ENCODE peak calls at places on chromosomes 4 and X, in six cellular contexts. One of them, this sample, is unnamed. For H3K36me3, the result is how much of the 10 kb centered on the place peaks cover.

GRCh38 chrX:30521440-30522182 is 56.0 kb downstream of the TASL start:
- DNase-seq in OCI-LY7: no peak
- DNase-seq in mucosa of descending colon: no peak
- DNase-seq in upper lobe of left lung: no peak
- DNase-seq in adrenal gland: no peak
- DNase-seq in brain microvascular endothelial cell: peak
- DNase-seq in this sample: no peak

GRCh38 chr4:71814433-71814832 is 30.6 kb upstream of the GC start:
- DNase-seq in OCI-LY7: no peak
- DNase-seq in mucosa of descending colon: no peak
- DNase-seq in upper lobe of left lung: peak
- DNase-seq in adrenal gland: no peak
- DNase-seq in brain microvascular endothelial cell: no peak
- DNase-seq in this sample: no peak

GRCh38 chr4:174538123-174538875 is 16.0 kb upstream of the HPGD start:
- DNase-seq in OCI-LY7: no peak
- DNase-seq in mucosa of descending colon: no peak
- DNase-seq in upper lobe of left lung: no peak
- DNase-seq in adrenal gland: no peak
- DNase-seq in brain microvascular endothelial cell: no peak
- DNase-seq in this sample: no peak

GRCh38 chr4:185227131-185227551 is 17.7 kb downstream of the SNX25 start:
- DNase-seq in OCI-LY7: no peak
- DNase-seq in mucosa of descending colon: no peak
- DNase-seq in upper lobe of left lung: no peak
- DNase-seq in adrenal gland: peak
- DNase-seq in brain microvascular endothelial cell: no peak
- DNase-seq in this sample: no peak

GRCh38 chrX:14927391-14927790 is 54.2 kb downstream of the MOSPD2 start:
- DNase-seq in OCI-LY7: no peak
- DNase-seq in mucosa of descending colon: no peak
- DNase-seq in upper lobe of left lung: no peak
- DNase-seq in adrenal gland: no peak
- DNase-seq in brain microvascular endothelial cell: no peak
- DNase-seq in this sample: no peak

GRCh38 chr4:176054942-176055341 is 10.7 kb upstream of the WDR17 start:
- DNase-seq in OCI-LY7: peak
- DNase-seq in mucosa of descending colon: no peak
- DNase-seq in upper lobe of left lung: no peak
- DNase-seq in adrenal gland: no peak
- DNase-seq in brain microvascular endothelial cell: no peak
- DNase-seq in this sample: no peak

GRCh38 chrX:48751343-48751742 is 10.2 kb upstream of the GLOD5 start:
- DNase-seq in OCI-LY7: no peak
- DNase-seq in mucosa of descending colon: no peak
- DNase-seq in upper lobe of left lung: no peak
- DNase-seq in adrenal gland: no peak
- DNase-seq in brain microvascular endothelial cell: no peak
- DNase-seq in this sample: no peak

GRCh38 chr4:81030617-81031388 is at the start of gene BMP3:
- DNase-seq in OCI-LY7: peak
- DNase-seq in mucosa of descending colon: peak
- DNase-seq in upper lobe of left lung: peak
- DNase-seq in adrenal gland: no peak
- DNase-seq in brain microvascular endothelial cell: no peak
- DNase-seq in this sample: peak

GRCh38 chrX:110086162-110086915 is 83.4 kb downstream of the TMEM164 start:
- DNase-seq in OCI-LY7: no peak
- DNase-seq in mucosa of descending colon: no peak
- DNase-seq in upper lobe of left lung: no peak
- DNase-seq in adrenal gland: no peak
- DNase-seq in brain microvascular endothelial cell: peak
- DNase-seq in this sample: no peak

GRCh38 chr4:81211956-81212355 is 3.1 kb downstream of the PRKG2 start:
- DNase-seq in OCI-LY7: no peak
- DNase-seq in mucosa of descending colon: no peak
- DNase-seq in upper lobe of left lung: no peak
- DNase-seq in adrenal gland: no peak
- DNase-seq in brain microvascular endothelial cell: no peak
- DNase-seq in this sample: no peak

GRCh38 chr4:158817562-158818370 is 48.9 kb downstream of the FNIP2 start:
- DNase-seq in OCI-LY7: no peak
- DNase-seq in mucosa of descending colon: no peak
- DNase-seq in upper lobe of left lung: no peak
- DNase-seq in adrenal gland: no peak
- DNase-seq in brain microvascular endothelial cell: peak
- DNase-seq in this sample: no peak

GRCh38 chr4:119040711-119041185 is 94.9 kb upstream of the MYOZ2 start:
- DNase-seq in OCI-LY7: no peak
- DNase-seq in mucosa of descending colon: no peak
- DNase-seq in upper lobe of left lung: no peak
- DNase-seq in adrenal gland: peak
- DNase-seq in brain microvascular endothelial cell: peak
- DNase-seq in this sample: no peak

GRCh38 chrX:69221239-69222102 is 56.2 kb upstream of the PJA1 start:
- DNase-seq in OCI-LY7: no peak
- DNase-seq in mucosa of descending colon: no peak
- DNase-seq in upper lobe of left lung: peak
- DNase-seq in adrenal gland: no peak
- DNase-seq in brain microvascular endothelial cell: no peak
- DNase-seq in this sample: no peak

GRCh38 chrX:55787063-55787462 is 69.5 kb downstream of the RRAGB start:
- DNase-seq in OCI-LY7: no peak
- DNase-seq in mucosa of descending colon: no peak
- DNase-seq in upper lobe of left lung: no peak
- DNase-seq in adrenal gland: no peak
- DNase-seq in brain microvascular endothelial cell: no peak
- DNase-seq in this sample: no peak

GRCh38 chrX:101210630-101211029 is 9.0 kb upstream of the DRP2 start:
- DNase-seq in OCI-LY7: no peak
- DNase-seq in mucosa of descending colon: no peak
- DNase-seq in upper lobe of left lung: no peak
- DNase-seq in adrenal gland: no peak
- DNase-seq in brain microvascular endothelial cell: no peak
- DNase-seq in this sample: no peak

GRCh38 chrX:12554206-12554605 is 237.0 kb upstream of the PRPS2 start:
- DNase-seq in OCI-LY7: no peak
- DNase-seq in mucosa of descending colon: no peak
- DNase-seq in upper lobe of left lung: no peak
- DNase-seq in adrenal gland: no peak
- DNase-seq in brain microvascular endothelial cell: no peak
- DNase-seq in this sample: no peak

GRCh38 chrX:20594985-20595384 is 328.3 kb upstream of the RPS6KA3 start:
- DNase-seq in OCI-LY7: no peak
- DNase-seq in mucosa of descending colon: no peak
- DNase-seq in upper lobe of left lung: no peak
- DNase-seq in adrenal gland: no peak
- DNase-seq in brain microvascular endothelial cell: no peak
- DNase-seq in this sample: no peak

GRCh38 chrX:155048997-155049619 is 21.8 kb downstream of the CMC4 start:
- DNase-seq in OCI-LY7: peak
- DNase-seq in mucosa of descending colon: no peak
- DNase-seq in upper lobe of left lung: no peak
- DNase-seq in adrenal gland: peak
- DNase-seq in brain microvascular endothelial cell: peak
- DNase-seq in this sample: peak

GRCh38 chr4:90542216-90542615 is 415.0 kb downstream of the CCSER1 start:
- DNase-seq in OCI-LY7: no peak
- DNase-seq in mucosa of descending colon: no peak
- DNase-seq in upper lobe of left lung: no peak
- DNase-seq in adrenal gland: no peak
- DNase-seq in brain microvascular endothelial cell: no peak
- DNase-seq in this sample: no peak

GRCh38 chr4:74331944-74332343 is 23.7 kb downstream of the EPGN start:
- DNase-seq in OCI-LY7: no peak
- DNase-seq in mucosa of descending colon: no peak
- DNase-seq in upper lobe of left lung: no peak
- DNase-seq in adrenal gland: no peak
- DNase-seq in brain microvascular endothelial cell: no peak
- DNase-seq in this sample: no peak

GRCh38 chrX:10926906-10927305 is 184.2 kb upstream of the HCCS start:
- DNase-seq in OCI-LY7: no peak
- DNase-seq in mucosa of descending colon: no peak
- DNase-seq in upper lobe of left lung: no peak
- DNase-seq in adrenal gland: no peak
- DNase-seq in brain microvascular endothelial cell: no peak
- DNase-seq in this sample: no peak

GRCh38 chr4:179755322-179755721 is 2313.1 kb upstream of the AGA start:
- DNase-seq in OCI-LY7: no peak
- DNase-seq in mucosa of descending colon: no peak
- DNase-seq in upper lobe of left lung: no peak
- DNase-seq in adrenal gland: no peak
- DNase-seq in brain microvascular endothelial cell: no peak
- DNase-seq in this sample: no peak

GRCh38 chr4:24456431-24456830 is 127.9 kb downstream of the DHX15 start:
- DNase-seq in OCI-LY7: no peak
- DNase-seq in mucosa of descending colon: no peak
- DNase-seq in upper lobe of left lung: no peak
- DNase-seq in adrenal gland: no peak
- DNase-seq in brain microvascular endothelial cell: no peak
- DNase-seq in this sample: no peak

GRCh38 chr4:3257691-3258482 is 8.9 kb downstream of the MSANTD1 start:
- DNase-seq in OCI-LY7: no peak
- DNase-seq in mucosa of descending colon: peak
- DNase-seq in upper lobe of left lung: peak
- DNase-seq in adrenal gland: peak
- DNase-seq in brain microvascular endothelial cell: no peak
- DNase-seq in this sample: peak

GRCh38 chrX:150688911-150689451 is 4.2 kb upstream of the MTMR1 start:
- DNase-seq in OCI-LY7: no peak
- DNase-seq in mucosa of descending colon: no peak
- DNase-seq in upper lobe of left lung: no peak
- DNase-seq in adrenal gland: no peak
- DNase-seq in brain microvascular endothelial cell: peak
- DNase-seq in this sample: no peak

GRCh38 chr4:11399461-11399971 is 29.2 kb downstream of the HS3ST1 start:
- DNase-seq in OCI-LY7: no peak
- DNase-seq in mucosa of descending colon: no peak
- DNase-seq in upper lobe of left lung: peak
- DNase-seq in adrenal gland: no peak
- DNase-seq in brain microvascular endothelial cell: no peak
- DNase-seq in this sample: no peak

GRCh38 chr4:180757927-180758326 is 1485.3 kb upstream of the TENM3 start:
- DNase-seq in OCI-LY7: no peak
- DNase-seq in mucosa of descending colon: no peak
- DNase-seq in upper lobe of left lung: no peak
- DNase-seq in adrenal gland: no peak
- DNase-seq in brain microvascular endothelial cell: no peak
- DNase-seq in this sample: no peak

GRCh38 chrX:30278365-30278764 is 30.8 kb downstream of the NR0B1 start:
- DNase-seq in OCI-LY7: no peak
- DNase-seq in mucosa of descending colon: no peak
- DNase-seq in upper lobe of left lung: no peak
- DNase-seq in adrenal gland: peak
- DNase-seq in brain microvascular endothelial cell: peak
- DNase-seq in this sample: no peak

GRCh38 chr4:83082777-83083176 is 31.8 kb downstream of the PLAC8 start:
- DNase-seq in OCI-LY7: no peak
- DNase-seq in mucosa of descending colon: no peak
- DNase-seq in upper lobe of left lung: no peak
- DNase-seq in adrenal gland: no peak
- DNase-seq in brain microvascular endothelial cell: no peak
- DNase-seq in this sample: no peak

GRCh38 chrX:43005561-43005960 is 227.6 kb upstream of the PPP1R2C start:
- DNase-seq in OCI-LY7: no peak
- DNase-seq in mucosa of descending colon: no peak
- DNase-seq in upper lobe of left lung: no peak
- DNase-seq in adrenal gland: no peak
- DNase-seq in brain microvascular endothelial cell: no peak
- DNase-seq in this sample: no peak

GRCh38 chr4:3785292-3785565 is 19.0 kb downstream of the ADRA2C start:
- DNase-seq in OCI-LY7: no peak
- DNase-seq in mucosa of descending colon: no peak
- DNase-seq in upper lobe of left lung: no peak
- DNase-seq in adrenal gland: no peak
- DNase-seq in brain microvascular endothelial cell: no peak
- DNase-seq in this sample: no peak

GRCh38 chr4:146890301-146890700 is 55.4 kb downstream of the TTC29 start:
- DNase-seq in OCI-LY7: no peak
- DNase-seq in mucosa of descending colon: no peak
- DNase-seq in upper lobe of left lung: no peak
- DNase-seq in adrenal gland: no peak
- DNase-seq in brain microvascular endothelial cell: no peak
- DNase-seq in this sample: no peak

GRCh38 chrX:131827935-131828334 is 195.2 kb upstream of the STK26 start:
- DNase-seq in OCI-LY7: peak
- DNase-seq in mucosa of descending colon: no peak
- DNase-seq in upper lobe of left lung: no peak
- DNase-seq in adrenal gland: no peak
- DNase-seq in brain microvascular endothelial cell: peak
- DNase-seq in this sample: peak
- TF ChIP-seq CTCF in OCI-LY7: peak
- TF ChIP-seq CTCF in mucosa of descending colon: no peak
- TF ChIP-seq CTCF in upper lobe of left lung: no peak
- TF ChIP-seq CTCF in adrenal gland: no peak
- TF ChIP-seq CTCF in brain microvascular endothelial cell: peak
- TF ChIP-seq CTCF in this sample: peak

DNA sequence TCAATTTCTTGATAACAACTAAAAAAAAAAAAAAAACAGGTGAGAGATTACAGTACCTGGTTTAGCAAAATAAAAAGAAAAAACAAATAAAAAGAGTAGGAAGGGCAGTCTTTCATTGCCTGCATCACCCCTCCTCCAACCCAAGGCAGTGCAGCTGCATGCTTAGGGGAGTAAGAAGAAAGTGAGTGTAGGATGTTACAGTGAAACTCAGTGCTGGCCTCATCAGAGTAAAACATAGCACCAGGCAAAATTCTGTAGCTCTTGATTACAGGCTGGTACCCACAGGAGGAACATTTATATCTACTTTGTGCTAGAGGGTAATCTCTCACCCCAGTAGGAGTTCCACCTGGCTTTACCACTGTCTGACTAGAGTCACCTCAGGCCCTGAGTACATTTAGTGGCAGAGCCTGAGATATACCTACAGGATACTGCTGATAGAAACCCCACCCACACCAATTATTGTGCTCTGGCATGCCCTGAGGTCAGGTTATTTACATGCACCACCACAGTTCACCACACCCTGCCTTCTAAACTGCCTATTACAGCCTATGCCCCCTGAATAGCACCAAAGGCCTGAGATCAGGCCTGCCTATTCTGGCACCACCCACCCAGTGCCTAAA is 241.6 kb downstream of the PAPSS1 start:
- DNase-seq in OCI-LY7: no peak
- DNase-seq in mucosa of descending colon: no peak
- DNase-seq in upper lobe of left lung: no peak
- DNase-seq in adrenal gland: no peak
- DNase-seq in brain microvascular endothelial cell: no peak
- DNase-seq in this sample: no peak
- H3K36me3 ChIP-seq in OCI-LY7: under half
- H3K36me3 ChIP-seq in mucosa of descending colon: under half
- H3K36me3 ChIP-seq in upper lobe of left lung: under half
- H3K36me3 ChIP-seq in adrenal gland: under half
- H3K36me3 ChIP-seq in brain microvascular endothelial cell: under half
- H3K36me3 ChIP-seq in this sample: under half

GRCh38 chrX:135740683-135741149 is 27.3 kb downstream of the CT45A3 start:
- DNase-seq in OCI-LY7: peak
- DNase-seq in mucosa of descending colon: peak
- DNase-seq in upper lobe of left lung: peak
- DNase-seq in adrenal gland: no peak
- DNase-seq in brain microvascular endothelial cell: no peak
- DNase-seq in this sample: peak
- TF ChIP-seq CTCF in OCI-LY7: peak
- TF ChIP-seq CTCF in mucosa of descending colon: no peak
- TF ChIP-seq CTCF in upper lobe of left lung: no peak
- TF ChIP-seq CTCF in adrenal gland: peak
- TF ChIP-seq CTCF in brain microvascular endothelial cell: peak
- TF ChIP-seq CTCF in this sample: peak

GRCh38 chr4:7063362-7063761 is 4.5 kb downstream of the GRPEL1 start:
- DNase-seq in OCI-LY7: no peak
- DNase-seq in mucosa of descending colon: no peak
- DNase-seq in upper lobe of left lung: no peak
- DNase-seq in adrenal gland: no peak
- DNase-seq in brain microvascular endothelial cell: no peak
- DNase-seq in this sample: peak
- H3K36me3 ChIP-seq in OCI-LY7: half or more
- H3K36me3 ChIP-seq in mucosa of descending colon: under half
- H3K36me3 ChIP-seq in upper lobe of left lung: under half
- H3K36me3 ChIP-seq in adrenal gland: under half
- H3K36me3 ChIP-seq in brain microvascular endothelial cell: under half
- H3K36me3 ChIP-seq in this sample: half or more